ENCODE peak calls at places on chromosomes 13 and 19, in nine cellular contexts. X is body of pancreas, P is stomach, S is suprapubic skin, M is adrenal gland, E is uterus, O is IMR-90, H is Peyer's patch, I is ovary. G is an unnamed sample. For H3K27me3, the result is how much of the 10 kb centered on the place peaks cover.

GRCh38 chr13:90365130-90365529 is 982.4 kb upstream of the MIR17HG start:
- DNase-seq in I (no peak), P (no peak), X (no peak), S (no peak), O (no peak), H (no peak), E (no peak), M (no peak), G (no peak)

GRCh38 chr19:43362745-43363144 is 9.3 kb downstream of the CD177 start:
- DNase-seq in M (no peak), S (no peak), H (no peak), E (no peak), X (no peak), I (no peak), O (no peak), P (no peak), G (no peak)

GRCh38 chr19:46759817-46760333 is 13.6 kb upstream of the STRN4 start:
- DNase-seq in I (peak), H (no peak), P (no peak), M (no peak), S (no peak), E (peak), X (peak), O (peak), G (no peak)

GRCh38 chr13:102392810-102393209 is 9.0 kb downstream of the FGF14 start:
- DNase-seq in O (no peak), H (no peak), M (no peak), S (no peak), X (no peak), I (no peak), E (no peak), P (no peak), G (no peak)

GRCh38 chr19:13038306-13039210 is 43.3 kb downstream of the NFIX start:
- DNase-seq in E (no peak), M (no peak), I (no peak), O (no peak), S (no peak), X (no peak), P (no peak), H (no peak), G (no peak)

GRCh38 chr13:50396001-50396400 is 380.8 kb downstream of the KCNRG start:
- DNase-seq in O (no peak), I (no peak), P (no peak), X (no peak), M (no peak), H (no peak), S (no peak), E (no peak), G (no peak)

GRCh38 chr19:13788991-13789390 is 6.3 kb upstream of the ZSWIM4 start:
- DNase-seq in H (no peak), I (no peak), M (no peak), E (no peak), P (no peak), X (peak), S (no peak), O (peak), G (no peak)

GRCh38 chr19:38727306-38727867 is 16.9 kb downstream of the CAPN12 start:
- DNase-seq in M (peak), P (no peak), X (peak), E (peak), S (no peak), I (no peak), H (no peak), O (no peak), G (no peak)

GRCh38 chr13:90027409-90027808 is 1320.1 kb upstream of the MIR17HG start:
- DNase-seq in X (no peak), S (no peak), O (no peak), H (no peak), E (no peak), M (no peak), I (no peak), P (no peak), G (no peak)

GRCh38 chr13:80473695-80474094 is 132.8 kb upstream of the SPRY2 start:
- DNase-seq in I (no peak), P (no peak), H (no peak), E (no peak), O (peak), S (no peak), X (peak), M (no peak), G (no peak)

GRCh38 chr13:44303681-44304432 is 69.8 kb upstream of the SERP2 start:
- DNase-seq in E (peak), I (peak), M (no peak), X (peak), P (peak), S (no peak), H (no peak), O (no peak), G (peak)

GRCh38 chr19:39759457-39760184 is 19.0 kb upstream of the LEUTX start:
- DNase-seq in X (no peak), O (no peak), E (no peak), P (no peak), S (no peak), M (no peak), H (no peak), I (no peak), G (no peak)

GRCh38 chr13:111034811-111035210 is 80.3 kb upstream of the ARHGEF7 start:
- DNase-seq in E (no peak), S (no peak), O (peak), I (no peak), H (no peak), P (no peak), M (no peak), X (no peak), G (no peak)

GRCh38 chr13:28684257-28684656 is 25.3 kb downstream of the POMP start:
- DNase-seq in P (no peak), M (no peak), E (no peak), O (no peak), I (no peak), S (no peak), X (no peak), H (peak), G (no peak)

GRCh38 chr19:29001006-29001921 is 211.7 kb downstream of the UQCRFS1 start:
- DNase-seq in P (no peak), S (no peak), X (no peak), O (no peak), H (no peak), M (no peak), E (no peak), I (peak), G (no peak)

GRCh38 chr13:30172593-30173300 is 134.6 kb downstream of the KATNAL1 start:
- DNase-seq in I (no peak), X (no peak), E (peak), H (no peak), M (no peak), P (no peak), O (no peak), S (peak), G (no peak)

GRCh38 chr13:51284339-51284738 is 55.2 kb upstream of the SERPINE3 start:
- DNase-seq in E (no peak), H (no peak), P (no peak), X (no peak), O (no peak), I (no peak), M (no peak), S (no peak), G (peak)

GRCh38 chr13:39836038-39836437 is 180.6 kb downstream of the COG6 start:
- DNase-seq in S (no peak), X (no peak), M (no peak), H (no peak), O (no peak), P (no peak), E (no peak), I (no peak), G (no peak)

GRCh38 chr13:22915442-22916082 is 265.2 kb upstream of the SGCG start:
- DNase-seq in X (peak), P (peak), E (peak), M (peak), I (peak), O (peak), H (no peak), S (no peak), G (no peak)

GRCh38 chr19:44282846-44283245 is 22.0 kb downstream of the ZNF235 start:
- DNase-seq in E (no peak), M (no peak), O (peak), H (no peak), S (no peak), X (no peak), I (no peak), P (no peak), G (no peak)

GRCh38 chr19:17909017-17909732 is 23.6 kb upstream of the CCDC124 start:
- DNase-seq in O (no peak), P (no peak), I (no peak), S (no peak), E (no peak), X (peak), H (no peak), M (no peak), G (no peak)

GRCh38 chr19:18173054-18173571 is 500 bp upstream of the IFI30 start:
- DNase-seq in E (peak), M (peak), X (peak), O (no peak), H (no peak), P (no peak), I (no peak), S (peak), G (peak)

GRCh38 chr13:84616864-84617263 is 734.6 kb upstream of the SLITRK1 start:
- DNase-seq in S (no peak), E (no peak), X (no peak), H (no peak), I (no peak), O (no peak), M (no peak), P (no peak), G (no peak)

GRCh38 chr13:100040196-100040595 is 48.7 kb upstream of the PCCA start:
- DNase-seq in X (no peak), H (no peak), M (no peak), O (no peak), S (no peak), P (no peak), E (no peak), I (no peak), G (no peak)

GRCh38 chr13:93235258-93236015 is 8.8 kb downstream of the GPC6 start:
- DNase-seq in X (no peak), I (no peak), M (no peak), E (no peak), H (no peak), O (peak), S (no peak), P (no peak), G (no peak)

GRCh38 chr13:98541701-98542203 is 35.2 kb downstream of the STK24 start:
- DNase-seq in X (no peak), O (no peak), E (no peak), M (no peak), S (no peak), P (no peak), I (no peak), H (no peak), G (no peak)

GRCh38 chr13:83221813-83222241 is 660.4 kb downstream of the SLITRK1 start:
- DNase-seq in H (no peak), O (peak), M (no peak), P (no peak), S (no peak), I (no peak), X (no peak), E (no peak), G (no peak)

GRCh38 chr13:106103779-106104178 is 431.7 kb downstream of the EFNB2 start:
- DNase-seq in X (no peak), E (no peak), I (no peak), P (no peak), O (no peak), M (no peak), S (no peak), H (no peak), G (no peak)

GRCh38 chr13:69951412-69951811 is 156.2 kb upstream of the ATXN8OS start:
- DNase-seq in O (no peak), P (no peak), I (no peak), H (no peak), E (no peak), X (no peak), S (no peak), M (no peak), G (no peak)

GRCh38 chr19:47273313-47274070 is 1.2 kb upstream of the INAFM1 start:
- DNase-seq in M (peak), O (peak), S (peak), H (peak), X (peak), E (peak), I (peak), P (peak), G (no peak)

GRCh38 chr19:49595819-49596404 is 4.9 kb downstream of the PRR12 start:
- DNase-seq in X (no peak), I (no peak), M (peak), O (no peak), E (peak), S (no peak), P (no peak), H (no peak), G (no peak)

GRCh38 chr19:38949580-38950367 is 19.0 kb downstream of the MRPS12 start:
- DNase-seq in H (peak), O (peak), E (peak), X (peak), I (peak), P (peak), M (peak), S (peak), G (no peak)

GRCh38 chr19:29119582-29119981 is 93.4 kb downstream of the UQCRFS1 start:
- DNase-seq in M (no peak), X (no peak), O (no peak), E (no peak), H (no peak), S (no peak), I (no peak), P (no peak), G (no peak)

GRCh38 chr13:39781381-39781780 is 125.9 kb downstream of the COG6 start:
- DNase-seq in X (no peak), O (no peak), S (no peak), P (no peak), H (no peak), E (no peak), I (no peak), M (no peak), G (no peak)

GRCh38 chr19:7211191-7211988 is 82.8 kb downstream of the INSR start:
- DNase-seq in O (peak), I (peak), X (peak), M (peak), S (no peak), E (peak), H (no peak), P (peak), G (no peak)

GRCh38 chr13:24149306-24150032 is 11.1 kb upstream of the SPATA13 start:
- DNase-seq in P (no peak), I (no peak), E (no peak), S (no peak), H (no peak), X (no peak), M (no peak), O (no peak), G (no peak)

GRCh38 chr19:16206046-16206605 is 8.4 kb downstream of the AP1M1 start:
- DNase-seq in E (no peak), I (no peak), M (no peak), H (no peak), P (no peak), X (no peak), S (no peak), O (no peak), G (no peak)

GRCh38 chr13:76289558-76289957 is 596.6 kb downstream of the KCTD12 start:
- DNase-seq in I (no peak), S (no peak), E (no peak), M (no peak), H (no peak), X (no peak), P (no peak), O (no peak), G (no peak)

GRCh38 chr19:3366761-3367571 is 583 bp downstream of the NFIC start:
- DNase-seq in S (no peak), O (no peak), X (peak), P (no peak), M (peak), H (no peak), E (peak), I (peak), G (no peak)
- TF ChIP-seq POLR2A in S (no peak), O (peak), X (peak), P (no peak), M (no peak), H (no peak), E (peak), I (peak), G (no peak)

GRCh38 chr19:33220735-33221134 is 4.9 kb downstream of the SLC7A10 start:
- DNase-seq in X (no peak), M (no peak), I (no peak), P (no peak), S (no peak), H (no peak), O (no peak), E (no peak), G (no peak)
- H3K27me3 ChIP-seq in X (under half), M (under half), I (under half), P (under half), S (under half), H (under half), O (half or more), E (under half), G (under half)

GRCh38 chr19:4911314-4911713 is 2.0 kb downstream of the UHRF1 start:
- DNase-seq in M (no peak), S (no peak), I (no peak), X (no peak), O (peak), H (no peak), E (no peak), P (no peak), G (no peak)
- H3K4me3 ChIP-seq in M (no peak), S (peak), I (no peak), X (no peak), O (peak), H (peak), E (no peak), P (peak), G (peak)

GRCh38 chr13:45384474-45385174 is 33.5 kb downstream of the SLC25A30 start:
- DNase-seq in P (no peak), S (no peak), H (no peak), X (no peak), I (no peak), E (no peak), O (no peak), M (no peak), G (no peak)
- TF ChIP-seq POLR2A in P (no peak), S (no peak), H (no peak), X (no peak), I (no peak), E (no peak), O (no peak), M (no peak), G (no peak)

GRCh38 chr19:48511800-48512503 is at the start of gene LMTK3:
- DNase-seq in M (peak), S (no peak), P (no peak), H (no peak), E (no peak), O (peak), I (no peak), X (peak), G (no peak)
- H3K27me3 ChIP-seq in M (under half), S (under half), P (under half), H (under half), E (under half), O (under half), I (under half), X (under half), G (under half)

DNA sequence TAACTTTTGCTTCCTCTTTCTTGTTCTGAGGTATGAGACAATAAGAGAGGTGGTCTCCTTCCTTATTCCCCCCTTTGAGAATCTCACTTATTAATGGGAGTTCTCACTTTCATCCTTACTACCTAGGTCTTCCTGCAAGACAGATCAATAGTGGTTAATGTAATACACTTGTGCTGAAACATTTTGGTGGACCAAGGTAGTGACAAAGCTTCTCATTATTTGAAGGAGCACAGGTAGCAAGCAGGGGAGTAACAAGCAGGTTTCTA is 17.9 kb downstream of the ZNF700 start:
- DNase-seq in O (no peak), P (no peak), X (no peak), H (no peak), M (no peak), E (no peak), S (no peak), I (no peak), G (no peak)
- H3K4me3 ChIP-seq in O (no peak), P (no peak), X (no peak), H (no peak), M (no peak), E (no peak), S (no peak), I (no peak), G (no peak)

GRCh38 chr19:1457031-1457739 is 7.3 kb downstream of the APC2 start:
- DNase-seq in H (no peak), M (no peak), X (no peak), I (no peak), E (no peak), P (no peak), O (no peak), S (no peak), G (no peak)
- TF ChIP-seq POLR2A in H (no peak), M (no peak), X (no peak), I (no peak), E (no peak), P (no peak), O (no peak), S (no peak), G (no peak)

DNA sequence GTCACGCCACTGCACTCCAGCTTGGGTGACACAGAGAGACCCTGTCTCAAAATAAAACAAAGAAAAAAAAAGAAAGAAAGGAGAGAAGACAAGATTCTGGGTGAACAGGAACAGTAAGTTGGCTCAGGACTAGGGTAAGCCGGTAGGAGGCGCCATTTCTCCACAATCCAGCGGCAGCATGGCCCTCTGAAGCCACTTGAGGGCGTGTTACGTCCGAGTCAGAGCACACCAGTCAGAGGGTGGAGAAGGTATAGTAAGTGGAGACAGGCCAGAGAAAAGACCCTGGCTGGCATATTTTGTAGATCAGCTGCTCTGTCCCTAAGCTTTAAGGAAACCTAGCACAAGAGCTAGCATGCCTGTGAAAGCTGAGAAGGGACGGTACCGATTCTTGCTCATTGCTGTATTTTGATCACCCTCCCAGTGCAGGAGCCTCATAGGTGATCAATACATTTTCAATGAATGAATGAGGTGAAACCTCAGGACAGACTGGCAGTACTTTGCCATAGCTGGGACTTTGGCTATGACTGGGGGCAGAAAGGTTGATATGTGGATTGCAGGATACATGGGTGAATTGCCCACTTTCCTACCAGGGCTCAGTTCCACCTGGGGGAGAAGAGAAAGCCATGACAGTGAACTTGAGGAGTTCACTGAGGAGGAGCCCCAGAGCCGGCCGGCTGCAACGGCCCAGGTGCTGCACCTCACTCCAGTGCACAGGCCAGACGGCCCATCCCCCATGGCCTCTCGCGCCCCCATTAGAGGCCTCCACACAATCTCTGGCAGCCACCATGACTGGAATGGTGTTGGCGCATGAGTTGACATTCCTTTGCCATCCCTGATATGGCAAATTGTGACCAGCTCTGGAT is 23.5 kb downstream of the POU2F2 start:
- DNase-seq in M (peak), E (peak), H (peak), O (peak), S (peak), X (peak), P (peak), I (peak), G (no peak)
- H3K27me3 ChIP-seq in M (under half), E (under half), H (under half), O (under half), S (under half), X (under half), P (under half), I (under half), G (under half)

GRCh38 chr19:55345818-55346724 is 6.4 kb downstream of the KMT5C start:
- DNase-seq in X (no peak), O (no peak), H (peak), P (peak), S (peak), M (peak), E (peak), I (peak), G (no peak)

GRCh38 chr19:55346725-55347441 is 7.2 kb downstream of the KMT5C start:
- DNase-seq in P (no peak), I (no peak), O (no peak), E (no peak), X (no peak), H (no peak), M (no peak), S (peak), G (no peak)

GRCh38 chr19:55347442-55348009 is 7.0 kb downstream of the COX6B2 start:
- DNase-seq in S (peak), P (no peak), E (no peak), I (no peak), O (no peak), H (no peak), X (no peak), M (no peak), G (no peak)

GRCh38 chr19:55344444-55344843 is 4.8 kb downstream of the KMT5C start:
- DNase-seq in O (no peak), S (no peak), H (no peak), I (no peak), M (no peak), E (no peak), X (no peak), P (no peak), G (no peak)

GRCh38 chr19:55345101-55345817 is 5.6 kb downstream of the KMT5C start:
- DNase-seq in M (no peak), P (no peak), E (no peak), H (no peak), X (no peak), S (no peak), I (no peak), O (no peak), G (no peak)
- H3K4me3 ChIP-seq in M (no peak), P (no peak), E (no peak), H (no peak), X (no peak), S (no peak), I (no peak), O (no peak), G (no peak)